ENCODE peak calls at places on chromosome 14, in four cellular contexts. W is GM12878, C is HepG2, X is K562. P is an unnamed sample.
A peak's percentile ranks its signal among the peaks of the same experiment; 100 is the strongest.

GRCh38 chr14:56027916-56028637 is 90.1 kb upstream of the PELI2 start:
- DNase-seq in W (no peak), C (no peak), X (no peak), P (no peak)

GRCh38 chr14:73718742-73719251 is 4.6 kb upstream of the PNMA1 start:
- DNase-seq in W (no peak), C (no peak), X (no peak), P (no peak)

GRCh38 chr14:39368261-39368959 is 63.8 kb downstream of the FBXO33 start:
- DNase-seq in W (no peak), C (peak; percentile 88), X (peak; percentile 16), P (peak; percentile 78)

GRCh38 chr14:69818760-69819191 is 21.7 kb upstream of the SLC10A1 start:
- DNase-seq in W (peak; percentile 55), C (peak; percentile 68), X (peak; percentile 62), P (peak; percentile 60)

GRCh38 chr14:65877631-65878030 is 465.1 kb downstream of the FUT8 start:
- DNase-seq in W (no peak), C (no peak), X (no peak), P (no peak)

GRCh38 chr14:55957950-55958349 is 160.3 kb upstream of the PELI2 start:
- DNase-seq in W (no peak), C (no peak), X (no peak), P (no peak)

GRCh38 chr14:84885061-84885460 is 644.9 kb upstream of the FLRT2 start:
- DNase-seq in W (no peak), C (no peak), X (no peak), P (no peak)

GRCh38 chr14:104872469-104873341 is 7.6 kb downstream of the CEP170B start:
- DNase-seq in W (no peak), C (no peak), X (no peak), P (peak; percentile 37)

GRCh38 chr14:56339855-56340701 is 221.9 kb downstream of the PELI2 start:
- DNase-seq in W (no peak), C (peak; percentile 41), X (peak; percentile 56), P (peak; percentile 98)

GRCh38 chr14:51401272-51401671 is 161.2 kb downstream of the TMX1 start:
- DNase-seq in W (no peak), C (no peak), X (no peak), P (no peak)

DNA sequence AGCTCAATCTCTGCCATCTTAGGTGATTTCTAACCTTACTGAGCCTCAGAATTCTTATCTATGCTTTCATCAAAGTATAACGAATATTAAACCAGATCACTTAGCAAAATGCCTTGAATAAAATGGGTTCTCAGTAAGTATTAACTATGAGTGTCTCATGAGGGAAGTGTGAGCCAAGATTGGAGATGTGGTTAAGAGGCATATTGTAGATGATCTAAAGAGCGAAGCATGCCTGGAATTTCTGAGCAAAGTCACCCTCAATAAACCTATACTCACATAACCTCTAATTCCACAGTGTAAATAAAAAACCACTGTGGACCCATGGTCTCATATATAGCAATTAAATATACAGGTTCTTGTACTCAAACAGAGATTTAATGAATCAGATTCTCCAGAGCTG is 193.1 kb upstream of the FSCB start:
- DNase-seq in W (no peak), C (no peak), X (no peak), P (peak; percentile 52)
- TF ChIP-seq MXI1 in W (no peak), C (no peak), X (no peak), P (no peak)

DNA sequence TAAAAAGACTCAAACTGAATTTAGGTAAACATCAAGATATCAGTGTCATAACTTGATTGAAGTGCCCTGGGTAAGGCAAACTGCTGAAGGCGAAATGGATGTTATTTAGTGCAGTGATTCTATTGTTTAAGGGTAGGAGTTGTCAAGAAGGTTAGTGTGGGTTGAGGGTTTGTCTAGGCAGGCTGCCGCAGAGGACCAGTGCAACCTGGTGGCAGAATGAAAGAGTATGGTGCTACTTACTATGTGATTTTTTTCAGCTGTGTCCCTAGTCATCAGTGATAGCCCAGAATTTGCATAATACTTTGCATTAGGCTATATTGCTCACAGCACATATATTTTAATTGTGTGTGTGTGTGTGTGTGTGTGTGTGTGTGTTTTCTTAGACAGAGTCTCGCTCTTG is 1127.0 kb downstream of the GALC start:
- DNase-seq in W (no peak), C (no peak), X (no peak), P (no peak)
- TF ChIP-seq POLR2A in W (no peak), C (no peak), X (no peak), P (no peak)

GRCh38 chr14:64235652-64236640 is 58.2 kb downstream of the ESR2 start:
- DNase-seq in W (peak; percentile 93), C (no peak), X (no peak), P (no peak)
- TF ChIP-seq MXI1 in W (peak; percentile 1), C (no peak), X (no peak), P (no peak)

GRCh38 chr14:36056846-36057245 is 119.7 kb downstream of the PTCSC3 start:
- DNase-seq in W (no peak), C (no peak), X (no peak), P (no peak)
- TF ChIP-seq POLR2A in W (no peak), C (no peak), X (no peak), P (no peak)

DNA sequence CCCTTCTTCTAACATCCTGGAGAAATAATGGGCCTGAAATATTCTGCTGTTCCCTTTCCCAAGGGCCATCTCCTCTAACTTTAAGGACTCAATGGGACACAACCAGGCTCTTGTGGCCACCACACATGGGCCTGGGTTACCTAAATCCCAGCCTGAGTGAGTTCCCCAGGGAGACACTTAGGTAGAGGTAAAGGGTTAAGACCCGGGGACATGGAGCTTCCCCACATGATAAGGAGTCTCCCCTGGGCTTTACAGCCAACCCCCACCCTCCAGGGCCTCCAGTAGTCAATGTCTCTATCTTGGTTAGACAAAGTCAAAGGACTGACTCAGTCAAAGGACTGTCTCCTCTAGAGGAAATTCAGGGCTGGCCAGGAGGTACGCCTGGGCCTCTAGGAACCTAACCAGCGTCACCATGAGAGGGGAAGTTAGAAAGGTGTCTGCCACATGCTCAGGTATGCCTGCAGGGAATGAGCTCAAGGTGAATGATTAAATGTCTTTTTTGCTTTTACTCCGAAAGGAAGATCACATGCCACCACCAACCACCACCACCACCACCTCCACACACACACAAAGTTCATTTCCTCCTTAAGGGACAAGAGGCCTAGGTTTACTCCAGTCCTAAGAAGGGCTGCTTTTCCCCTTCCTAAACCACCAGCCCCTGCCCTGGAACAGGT is 6.9 kb downstream of the ZFP36L1 start:
- DNase-seq in W (no peak), C (no peak), X (peak; percentile 60), P (no peak)
- TF ChIP-seq MXI1 in W (no peak), C (no peak), X (no peak), P (no peak)

DNA sequence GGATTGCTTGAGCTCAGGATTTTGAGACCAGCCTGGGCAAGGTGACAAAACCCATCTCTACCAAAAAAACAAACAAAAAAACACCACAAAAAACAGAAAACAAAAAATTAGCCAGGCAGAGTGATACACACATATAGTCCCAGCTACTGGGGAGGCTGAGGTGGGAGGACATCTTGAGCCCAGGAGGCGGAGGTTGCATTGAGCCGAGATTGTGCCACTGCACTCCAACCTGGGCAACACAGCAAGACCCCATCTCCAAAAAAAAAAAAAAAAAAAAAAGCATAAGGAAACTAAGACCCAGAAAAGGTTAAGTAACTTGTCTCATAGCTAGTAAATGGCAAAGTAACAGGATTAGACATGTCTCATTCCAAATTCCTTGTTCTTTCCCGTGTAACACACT is 56.3 kb upstream of the PSMA6 start:
- DNase-seq in W (no peak), C (no peak), X (no peak), P (no peak)
- TF ChIP-seq POLR2A in W (no peak), C (no peak), X (no peak), P (no peak)

GRCh38 chr14:54652188-54652889 is 85.4 kb downstream of the SAMD4A start:
- DNase-seq in W (no peak), C (peak; percentile 91), X (no peak), P (peak; percentile 100)

GRCh38 chr14:54652890-54653201 is 85.9 kb downstream of the SAMD4A start:
- DNase-seq in W (no peak), C (no peak), X (no peak), P (no peak)

GRCh38 chr14:54651649-54652048 is 84.7 kb downstream of the SAMD4A start:
- DNase-seq in W (no peak), C (no peak), X (no peak), P (no peak)

GRCh38 chr14:54654600-54654999 is 87.7 kb downstream of the SAMD4A start:
- DNase-seq in W (no peak), C (no peak), X (no peak), P (no peak)

DNA sequence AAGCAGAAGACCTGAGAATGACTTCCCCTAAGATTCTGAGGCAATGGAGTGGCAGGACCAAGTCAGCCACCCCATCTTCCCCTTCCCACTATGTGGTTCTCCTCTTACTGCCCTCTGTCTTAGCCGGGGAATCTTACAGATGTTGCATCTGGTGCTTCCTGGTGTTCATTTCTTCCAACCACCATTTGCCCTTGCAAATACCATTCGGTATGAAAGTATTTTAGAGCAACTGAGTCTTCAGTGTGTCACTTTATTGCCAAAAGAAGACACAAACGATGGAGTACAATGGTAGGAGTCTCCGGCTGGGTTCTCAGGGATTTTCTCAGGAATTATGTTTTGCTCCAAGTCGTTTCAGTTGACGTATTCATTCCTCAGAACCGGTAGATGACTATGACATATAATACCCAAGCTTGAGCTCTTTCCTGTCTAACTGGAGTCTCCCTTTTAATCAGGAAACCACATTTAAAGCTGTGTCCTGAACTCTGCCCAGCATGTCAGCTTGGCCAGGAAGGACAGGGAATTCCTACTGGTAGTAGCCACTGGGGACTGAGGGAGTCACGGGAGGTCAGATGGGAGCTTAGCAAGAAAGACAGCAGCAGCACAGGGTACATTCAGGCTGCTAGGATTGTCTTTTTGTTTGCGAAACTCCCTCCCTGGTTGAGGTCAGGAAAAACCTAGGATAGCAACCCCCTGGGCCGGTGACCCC is 87.0 kb downstream of the SAMD4A start:
- DNase-seq in W (no peak), C (peak; percentile 85), X (no peak), P (peak; percentile 88)
- TF ChIP-seq MXI1 in W (no peak), C (no peak), X (no peak), P (no peak)

GRCh38 chr14:71169861-71170260 is 262.6 kb downstream of the PCNX1 start:
- DNase-seq in W (no peak), C (no peak), X (no peak), P (no peak)

GRCh38 chr14:71179046-71179445 is 271.8 kb downstream of the PCNX1 start:
- DNase-seq in W (no peak), C (no peak), X (no peak), P (no peak)

GRCh38 chr14:71181215-71182003 is 274.1 kb downstream of the PCNX1 start:
- DNase-seq in W (no peak), C (no peak), X (peak; percentile 11), P (no peak)

DNA sequence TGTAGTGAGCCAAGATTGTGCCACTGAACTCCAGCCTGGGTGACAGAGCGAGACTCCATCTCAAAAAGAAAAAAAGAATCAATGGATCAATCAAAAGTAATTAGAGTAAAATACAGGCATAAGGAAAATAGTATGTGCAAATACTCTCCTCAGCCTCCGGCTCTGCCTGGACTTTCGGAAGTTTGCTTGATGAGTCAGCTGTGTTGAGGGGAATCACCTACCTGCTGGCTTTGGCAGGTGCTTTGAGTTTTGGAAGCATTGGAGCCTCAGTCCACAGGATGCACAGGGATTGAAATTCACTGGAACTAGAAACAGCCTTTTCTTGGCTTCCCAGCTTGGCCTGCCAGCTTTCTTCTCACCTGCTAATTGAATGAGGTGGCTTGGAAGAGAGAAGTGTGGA is 268.2 kb downstream of the PCNX1 start:
- DNase-seq in W (no peak), C (no peak), X (no peak), P (no peak)
- TF ChIP-seq POLR2A in W (no peak), C (no peak), X (no peak), P (no peak)

GRCh38 chr14:23365353-23366162 is 586 bp upstream of the EFS start:
- DNase-seq in W (no peak), C (no peak), X (no peak), P (peak; percentile 5)
- TF ChIP-seq MXI1 in W (no peak), C (no peak), X (no peak), P (peak; percentile 11)